ENCODE peak calls at places on chromosome 9, in seven cellular contexts. B is transverse colon, P is uterus, K is IMR-90, Y is HepG2, G is GM12878, X is body of pancreas. H is an unnamed sample.

GRCh38 chr9:88476491-88477271 is 58.3 kb upstream of the NXNL2 start:
- DNase-seq in K (peak; percentile 28), Y (no peak), B (no peak), G (peak; percentile 3), P (no peak), X (no peak), H (no peak)

GRCh38 chr9:111866976-111867375 is 29.6 kb upstream of the UGCG start:
- DNase-seq in Y (peak; percentile 6), P (no peak), G (no peak), B (no peak), X (no peak), K (peak; percentile 86), H (no peak)

GRCh38 chr9:131254107-131254491 is 22.2 kb downstream of the FAM78A start:
- DNase-seq in X (peak; percentile 71), Y (no peak), B (peak; percentile 33), G (no peak), K (no peak), P (no peak), H (no peak)

GRCh38 chr9:115845648-115846312 is 307.8 kb upstream of the PAPPA start:
- DNase-seq in G (no peak), Y (no peak), P (no peak), X (peak; percentile 2), B (peak; percentile 11), K (peak; percentile 92), H (no peak)

GRCh38 chr9:88781500-88782391 is 209.5 kb upstream of the S1PR3 start:
- DNase-seq in P (peak; percentile 70), Y (peak; percentile 23), K (peak; percentile 74), B (no peak), G (no peak), X (peak; percentile 39), H (no peak)

GRCh38 chr9:128908372-128908771 is 12.4 kb upstream of the PHYHD1 start:
- DNase-seq in P (no peak), X (no peak), Y (no peak), K (no peak), B (no peak), G (no peak), H (no peak)

GRCh38 chr9:114953917-114954316 is 23.5 kb upstream of the TNFSF8 start:
- DNase-seq in X (peak; percentile 69), G (no peak), B (peak; percentile 18), Y (no peak), P (no peak), K (peak; percentile 84), H (no peak)

GRCh38 chr9:105959491-105959890 is 265.1 kb downstream of the TMEM38B start:
- DNase-seq in Y (no peak), G (no peak), B (no peak), K (no peak), P (no peak), X (no peak), H (no peak)

GRCh38 chr9:2018764-2019548 is 3.8 kb downstream of the SMARCA2 start:
- DNase-seq in P (no peak), Y (no peak), X (no peak), K (no peak), G (no peak), B (no peak), H (no peak)

GRCh38 chr9:95028855-95029219 is 288.7 kb downstream of the FANCC start:
- DNase-seq in B (no peak), X (peak; percentile 66), G (no peak), Y (no peak), P (no peak), K (no peak), H (no peak)

GRCh38 chr9:5949103-5949699 is 58.5 kb downstream of the MLANA start:
- DNase-seq in X (peak; percentile 35), G (peak; percentile 15), Y (no peak), P (no peak), K (peak; percentile 10), B (no peak), H (no peak)

GRCh38 chr9:104868687-104869404 is 59.1 kb downstream of the ABCA1 start:
- DNase-seq in Y (no peak), K (peak; percentile 91), B (peak; percentile 46), G (no peak), P (peak; percentile 85), X (peak; percentile 73), H (no peak)

GRCh38 chr9:111438576-111439235 is 45.5 kb downstream of the ECPAS start:
- DNase-seq in P (no peak), B (no peak), G (no peak), X (no peak), K (peak; percentile 32), Y (no peak), H (no peak)

GRCh38 chr9:73344060-73344459 is 192.4 kb downstream of the ANXA1 start:
- DNase-seq in B (no peak), G (no peak), Y (no peak), P (no peak), K (no peak), X (no peak), H (no peak)

GRCh38 chr9:3775968-3776367 is 250.2 kb upstream of the RFX3 start:
- DNase-seq in P (no peak), K (no peak), B (no peak), X (no peak), Y (no peak), G (no peak), H (no peak)

GRCh38 chr9:98923724-98924123 is 20.0 kb upstream of the COL15A1 start:
- DNase-seq in Y (no peak), X (no peak), G (no peak), B (no peak), P (no peak), K (no peak), H (no peak)

GRCh38 chr9:4572184-4572826 is 82.0 kb downstream of the SLC1A1 start:
- DNase-seq in X (no peak), K (no peak), G (no peak), B (no peak), Y (no peak), P (no peak), H (no peak)

GRCh38 chr9:88193766-88194165 is 55.5 kb upstream of the SPATA31C2 start:
- DNase-seq in Y (no peak), G (no peak), X (no peak), K (no peak), B (no peak), P (no peak), H (no peak)

GRCh38 chr9:40926404-40927259 is 201.8 kb downstream of the FOXD4L6 start:
- DNase-seq in G (no peak), P (no peak), B (no peak), K (no peak), Y (no peak), X (no peak), H (peak; percentile 94)

GRCh38 chr9:34403554-34404380 is 27.1 kb upstream of the MYORG start:
- DNase-seq in G (no peak), Y (peak; percentile 50), K (peak; percentile 68), P (peak; percentile 67), X (peak; percentile 76), B (peak; percentile 71), H (no peak)

GRCh38 chr9:16485155-16485554 is 385.3 kb downstream of the BNC2 start:
- DNase-seq in Y (no peak), X (no peak), K (peak; percentile 26), G (no peak), P (no peak), B (no peak), H (no peak)

GRCh38 chr9:137339606-137340462 is 37.8 kb upstream of the NRARP start:
- DNase-seq in G (no peak), X (no peak), K (peak; percentile 34), Y (no peak), P (no peak), B (no peak), H (no peak)
- H3K9me3 ChIP-seq in G (peaks cover 2% of the 10 kb centered on the region), X (no peaks in the 10 kb centered on the region), K (peaks cover 7% of the 10 kb centered on the region), Y (no peaks in the 10 kb centered on the region), P (peaks cover 8% of the 10 kb centered on the region), B (peaks cover 8% of the 10 kb centered on the region), H (no peaks in the 10 kb centered on the region)

DNA sequence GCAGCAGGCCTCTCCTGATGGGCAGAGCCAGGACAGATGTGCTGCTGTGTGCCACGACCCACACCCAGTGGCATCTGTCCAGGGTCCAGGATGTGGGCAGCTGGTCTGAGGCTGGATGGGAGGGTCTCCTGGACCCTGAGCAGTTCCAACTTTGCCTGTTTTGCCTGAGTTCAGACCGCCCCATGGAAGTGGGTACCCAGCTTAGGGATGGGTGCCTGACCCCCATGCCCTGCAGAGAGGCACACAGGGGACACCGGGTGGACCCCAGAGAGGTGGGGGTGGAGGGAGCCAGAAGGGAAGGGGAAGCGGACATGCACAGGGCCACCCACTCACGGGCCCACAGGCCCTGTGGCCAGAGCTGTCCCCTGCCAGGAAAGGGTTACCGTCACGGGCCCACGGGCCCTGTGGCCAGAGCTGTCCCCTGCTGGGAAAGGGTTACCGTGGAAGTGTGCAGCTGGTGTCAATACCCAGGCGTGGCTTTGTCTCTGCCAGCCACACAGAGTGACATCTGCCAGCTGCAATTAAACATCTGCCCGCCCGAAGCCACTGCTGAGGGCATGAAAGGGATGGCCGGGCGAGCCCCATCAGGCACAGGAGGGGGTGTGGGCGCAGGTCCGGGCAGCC is 50.0 kb downstream of the NACC2 start:
- DNase-seq in X (no peak), G (no peak), K (no peak), Y (no peak), B (no peak), P (no peak), H (no peak)
- H3K4me1 ChIP-seq in X (peaks cover under 1% of the 10 kb centered on the region), G (no peaks in the 10 kb centered on the region), K (peaks cover 8% of the 10 kb centered on the region), Y (no peaks in the 10 kb centered on the region), B (no peaks in the 10 kb centered on the region), P (no peaks in the 10 kb centered on the region), H (peaks cover 9% of the 10 kb centered on the region)

GRCh38 chr9:78023003-78023741 is 8.4 kb downstream of the GNAQ start:
- DNase-seq in Y (peak; percentile 64), X (peak; percentile 60), B (no peak), G (no peak), K (peak; percentile 82), P (no peak), H (no peak)

GRCh38 chr9:78026947-78027346 is 4.7 kb downstream of the GNAQ start:
- DNase-seq in G (no peak), K (peak; percentile 63), B (no peak), X (no peak), Y (no peak), P (no peak), H (no peak)

GRCh38 chr9:78021692-78022091 is 9.9 kb downstream of the GNAQ start:
- DNase-seq in P (no peak), X (no peak), K (no peak), B (peak; percentile 60), G (no peak), Y (no peak), H (no peak)

GRCh38 chr9:78026416-78026815 is 5.2 kb downstream of the GNAQ start:
- DNase-seq in X (no peak), Y (no peak), G (no peak), B (no peak), K (no peak), P (no peak), H (no peak)

DNA sequence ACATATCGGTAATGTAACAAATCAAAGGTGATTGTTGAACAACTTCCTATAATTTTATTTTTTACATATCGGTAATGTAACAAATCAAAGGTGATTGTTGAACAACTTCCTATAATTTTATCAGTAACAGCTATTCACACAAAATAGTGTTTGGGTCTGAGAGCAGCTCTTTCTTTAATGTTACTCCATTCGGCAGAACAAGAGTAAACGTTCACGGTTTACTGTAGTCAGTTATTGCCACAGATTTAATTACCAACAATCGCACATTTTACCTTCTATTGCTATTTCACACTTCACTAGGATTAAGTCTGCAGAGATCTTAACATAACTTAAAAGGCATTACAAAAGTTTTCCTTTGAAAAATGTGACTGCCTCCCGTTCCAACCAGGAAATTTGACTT is 6.4 kb downstream of the GNAQ start:
- DNase-seq in B (no peak), P (no peak), X (no peak), G (no peak), K (no peak), Y (no peak), H (no peak)
- TF ChIP-seq POLR2A in B (no peak), P (no peak), X (no peak), G (no peak), K (no peak), Y (no peak), H (no peak)

GRCh38 chr9:14396171-14396570 is 82.2 kb upstream of the NFIB start:
- DNase-seq in X (no peak), P (no peak), Y (no peak), G (no peak), K (no peak), B (no peak), H (no peak)
- H3K9me3 ChIP-seq in X (no peaks in the 10 kb centered on the region), P (no peaks in the 10 kb centered on the region), Y (no peaks in the 10 kb centered on the region), G (no peaks in the 10 kb centered on the region), K (no peaks in the 10 kb centered on the region), B (peaks cover 4% of the 10 kb centered on the region), H (no peaks in the 10 kb centered on the region)